ENCODE peak calls at places on chromosome 1, in six cellular contexts. R is activated effector memory CD4-positive, alpha-beta T cell treated with Interleukin-2 at 50 U/mL for 16 hours; Z is ELF-1; S is non-pigmented ciliary epithelial cell; V is pancreas; X is IMR-90. P is an unnamed sample.

GRCh38 chr1:187617776-187618175 is 789.0 kb downstream of the PLA2G4A start:
- DNase-seq in R (no peak), Z (no peak), S (no peak), V (no peak), X (no peak), P (no peak)

GRCh38 chr1:162087574-162087973 is 18.1 kb downstream of the NOS1AP start:
- DNase-seq in R (no peak), Z (no peak), S (no peak), V (no peak), X (no peak), P (no peak)

GRCh38 chr1:173405758-173406344 is 71.3 kb upstream of the PRDX6 start:
- DNase-seq in R (no peak), Z (no peak), S (no peak), V (no peak), X (peak; percentile 83), P (no peak)

GRCh38 chr1:221824025-221824424 is 82.1 kb upstream of the DUSP10 start:
- DNase-seq in R (no peak), Z (no peak), S (no peak), V (no peak), X (peak; percentile 80), P (no peak)

GRCh38 chr1:205442051-205442721 is 13.7 kb downstream of the BLACAT1 start:
- DNase-seq in R (no peak), Z (peak; percentile 54), S (no peak), V (no peak), X (no peak), P (no peak)

GRCh38 chr1:175129997-175130648 is 62.5 kb downstream of the KIAA0040 start:
- DNase-seq in R (no peak), Z (peak; percentile 87), S (no peak), V (no peak), X (no peak), P (peak; percentile 14)

GRCh38 chr1:186957339-186957738 is 128.6 kb downstream of the PLA2G4A start:
- DNase-seq in R (no peak), Z (no peak), S (no peak), V (no peak), X (peak; percentile 15), P (no peak)

GRCh38 chr1:246483204-246483933 is 23.7 kb downstream of the SMYD3 start:
- DNase-seq in R (no peak), Z (no peak), S (no peak), V (no peak), X (peak; percentile 38), P (no peak)

GRCh38 chr1:183822081-183822611 is 17.2 kb downstream of the RGL1 start:
- DNase-seq in R (no peak), Z (no peak), S (no peak), V (no peak), X (peak; percentile 44), P (no peak)

P was measured in frontal cortex.